ENCODE peak calls at places on chromosomes 7 and 10, in nine cellular contexts. G is cardiac fibroblast, E is A673, J is BJ, Z is prostate gland, B is sigmoid colon, A is neural progenitor cell, U is left lung, P is dorsolateral prefrontal cortex. H is an unnamed sample.
A peak's percentile ranks its signal among the peaks of the same experiment; 100 is the strongest.

GRCh38 chr7:38425509-38425908 is 152.1 kb upstream of the TARP start:
- DNase-seq in E (no peak), U (no peak), Z (no peak), A (no peak), B (no peak), J (no peak), P (no peak), G (no peak), H (no peak)

GRCh38 chr10:67802767-67803538 is 35.0 kb downstream of the DNAJC12 start:
- DNase-seq in G (no peak), E (no peak), U (no peak), Z (no peak), A (no peak), J (no peak), P (no peak), B (no peak), H (no peak)

GRCh38 chr10:13845897-13846296 is 259.1 kb downstream of the PRPF18 start:
- DNase-seq in A (no peak), U (no peak), Z (no peak), J (no peak), G (no peak), P (no peak), E (no peak), B (no peak), H (no peak)

GRCh38 chr7:29274156-29275017 is 79.8 kb downstream of the CHN2 start:
- DNase-seq in P (peak; percentile 47), J (no peak), U (no peak), Z (no peak), A (no peak), G (peak; percentile 71), B (no peak), E (peak; percentile 85), H (no peak)

GRCh38 chr7:88127637-88128290 is 92.1 kb downstream of the SRI start:
- DNase-seq in U (no peak), G (no peak), B (no peak), P (no peak), J (no peak), Z (no peak), A (no peak), E (peak; percentile 42), H (no peak)

GRCh38 chr7:127799535-127800305 is 147.7 kb downstream of the SND1 start:
- DNase-seq in J (no peak), A (no peak), P (no peak), Z (no peak), E (no peak), U (no peak), B (no peak), G (no peak), H (no peak)

GRCh38 chr10:110392121-110392859 is 87.6 kb upstream of the SMNDC1 start:
- DNase-seq in E (no peak), U (no peak), Z (no peak), J (no peak), B (no peak), P (no peak), G (no peak), A (no peak), H (no peak)

GRCh38 chr7:139109188-139109982 is at the start of gene ZC3HAV1:
- DNase-seq in E (peak; percentile 86), G (peak; percentile 94), B (peak; percentile 96), P (peak; percentile 70), U (peak; percentile 98), A (peak; percentile 79), Z (peak; percentile 87), J (peak; percentile 41), H (peak; percentile 88)

GRCh38 chr7:74623135-74623534 is 34.4 kb upstream of the GTF2I start:
- DNase-seq in E (no peak), G (no peak), Z (no peak), A (no peak), U (no peak), B (no peak), P (no peak), J (no peak), H (no peak)

GRCh38 chr7:74622228-74622749 is 35.2 kb upstream of the GTF2I start:
- DNase-seq in B (no peak), P (no peak), Z (no peak), G (no peak), U (no peak), A (no peak), J (no peak), E (no peak), H (no peak)

GRCh38 chr7:74633451-74633921 is 24.0 kb upstream of the GTF2I start:
- DNase-seq in U (no peak), G (no peak), Z (no peak), P (no peak), J (no peak), B (no peak), E (no peak), A (no peak), H (no peak)

GRCh38 chr7:74625446-74625845 is 32.1 kb upstream of the GTF2I start:
- DNase-seq in A (no peak), Z (no peak), B (no peak), G (peak; percentile 81), P (no peak), E (peak; percentile 30), U (no peak), J (peak; percentile 17), H (no peak)

DNA sequence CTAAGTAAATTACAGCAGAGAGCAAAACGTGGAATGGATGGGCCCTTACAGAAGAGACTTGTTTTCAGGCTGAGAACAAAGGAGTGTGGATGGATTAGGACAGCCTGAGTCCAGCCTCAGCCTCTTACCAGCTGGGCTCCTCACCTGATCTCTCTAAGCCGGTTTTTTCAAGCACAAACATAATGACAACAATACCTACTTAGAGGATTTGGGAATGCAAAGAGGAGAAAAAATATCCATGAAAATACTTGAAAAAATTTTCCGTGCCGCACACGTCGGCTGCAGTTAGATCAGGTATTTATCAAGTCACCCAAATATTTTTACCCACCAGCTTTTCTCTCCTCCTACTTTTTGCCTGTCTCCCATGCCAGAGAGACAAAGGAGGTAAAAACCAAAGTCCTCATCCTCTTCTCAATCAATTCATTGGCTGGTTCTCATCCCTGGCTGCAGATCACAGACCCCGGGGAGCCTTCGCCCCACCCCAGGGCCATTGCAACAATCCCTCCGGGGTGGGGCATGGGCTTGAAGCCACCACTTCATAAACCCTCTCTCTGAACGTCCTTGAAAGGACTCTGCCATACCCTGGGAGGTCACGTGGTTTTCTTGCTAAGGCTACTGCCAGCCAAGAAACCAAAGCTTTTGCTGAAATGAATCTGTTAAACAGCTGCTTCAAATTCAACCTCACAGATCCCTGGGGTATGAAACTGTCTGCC is 29.7 kb upstream of the GTF2I start:
- DNase-seq in J (no peak), B (peak; percentile 74), A (peak; percentile 91), U (no peak), E (peak; percentile 71), Z (peak; percentile 46), P (no peak), G (peak; percentile 75), H (no peak)
- H3K4me3 ChIP-seq in J (no peak overlapping the region), B (peak overlapping the region; percentile 5), A (peak overlapping the region; percentile 18), U (no peak overlapping the region), E (no peak overlapping the region), Z (no peak overlapping the region), P (peak overlapping the region; percentile 31), G (no peak overlapping the region), H (no peak overlapping the region)

GRCh38 chr7:48876087-48876486 is 48.3 kb upstream of the CDC14C start:
- DNase-seq in Z (no peak), G (no peak), P (no peak), U (no peak), B (no peak), A (no peak), J (no peak), E (no peak), H (no peak)

GRCh38 chr7:48872548-48872947 is 51.8 kb upstream of the CDC14C start:
- DNase-seq in U (no peak), B (no peak), P (no peak), J (no peak), E (no peak), Z (no peak), G (no peak), A (no peak), H (no peak)

GRCh38 chr7:48875300-48875916 is 48.9 kb upstream of the CDC14C start:
- DNase-seq in E (peak; percentile 19), J (no peak), A (peak; percentile 84), G (no peak), U (peak; percentile 74), Z (peak; percentile 10), P (peak; percentile 59), B (no peak), H (peak; percentile 59)
- TF ChIP-seq CTCF in E (peak; percentile 41), J (no peak), A (peak; percentile 79), G (peak; percentile 32), U (peak; percentile 34), Z (no peak), P (peak; percentile 50), B (no peak), H (peak; percentile 84)

DNA sequence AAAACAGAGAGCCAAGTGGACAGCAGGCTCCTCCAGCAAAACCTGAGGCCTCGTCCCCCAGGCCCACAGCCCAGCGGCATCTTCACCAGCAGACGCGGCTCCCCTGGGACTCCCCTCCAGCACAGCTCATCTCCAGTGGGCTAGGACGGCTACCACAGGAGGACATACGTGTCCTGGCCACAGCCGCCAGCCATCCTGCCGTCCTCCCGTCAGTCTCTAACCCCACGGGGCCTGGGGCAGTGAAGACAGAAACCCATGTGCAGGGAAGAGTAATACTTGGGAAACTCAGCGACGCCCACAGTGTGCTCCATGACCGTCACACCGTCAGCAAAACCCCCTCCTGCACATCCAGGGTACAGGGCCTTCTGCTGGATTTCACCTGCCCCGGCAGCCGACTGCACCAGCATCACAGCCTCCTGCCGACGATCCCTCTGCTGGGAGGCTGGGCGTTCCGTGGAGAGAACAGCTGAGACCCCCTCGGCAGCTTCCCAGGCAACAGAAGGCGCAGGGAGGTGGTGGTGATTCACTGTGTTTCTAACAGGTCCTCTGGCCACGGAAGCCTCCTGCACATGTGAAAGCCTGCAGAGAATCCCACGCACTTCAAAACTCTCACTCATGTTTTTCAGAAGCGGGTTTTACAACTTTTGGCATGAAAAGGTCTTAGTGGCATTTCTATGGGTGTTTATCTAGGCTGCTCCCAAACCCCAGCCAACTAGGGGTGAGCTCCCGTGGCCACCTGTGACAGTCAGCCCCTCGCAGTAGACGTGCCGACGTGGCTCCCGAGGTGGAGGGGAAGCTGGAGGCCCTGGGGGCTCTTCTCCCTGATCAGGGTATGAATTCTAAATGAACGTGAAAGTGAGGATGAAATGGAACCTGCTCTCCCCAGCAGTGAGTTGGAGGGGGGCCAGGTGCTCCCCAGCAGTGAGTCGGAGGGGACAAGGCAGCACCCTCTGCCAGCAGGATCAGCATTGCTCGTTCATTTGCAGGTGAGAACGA is 513.5 kb downstream of the PTPRN2 start:
- DNase-seq in G (no peak), B (peak; percentile 53), U (peak; percentile 75), E (no peak), A (no peak), Z (no peak), P (peak; percentile 67), J (no peak), H (no peak)
- H3K4me3 ChIP-seq in G (no peak overlapping the region), B (no peak overlapping the region), U (no peak overlapping the region), E (no peak overlapping the region), A (no peak overlapping the region), Z (no peak overlapping the region), P (no peak overlapping the region), J (no peak overlapping the region), H (no peak overlapping the region)

GRCh38 chr10:77448226-77448625 is 189.4 kb downstream of the KCNMA1 start:
- DNase-seq in J (no peak), Z (no peak), E (no peak), U (no peak), A (no peak), G (no peak), B (no peak), P (no peak), H (no peak)

GRCh38 chr10:77446700-77447099 is 190.9 kb downstream of the KCNMA1 start:
- DNase-seq in P (no peak), E (no peak), Z (no peak), J (no peak), A (no peak), U (no peak), G (no peak), B (no peak), H (no peak)

GRCh38 chr10:77442790-77443189 is 194.8 kb downstream of the KCNMA1 start:
- DNase-seq in P (no peak), U (no peak), Z (no peak), B (no peak), G (no peak), E (no peak), J (no peak), A (no peak), H (no peak)

GRCh38 chr10:77444041-77444440 is 193.6 kb downstream of the KCNMA1 start:
- DNase-seq in U (no peak), P (no peak), A (no peak), B (no peak), Z (no peak), J (no peak), G (no peak), E (no peak), H (no peak)

GRCh38 chr10:77445562-77445961 is 192.0 kb downstream of the KCNMA1 start:
- DNase-seq in A (no peak), E (no peak), P (no peak), G (no peak), U (no peak), J (no peak), B (no peak), Z (no peak), H (no peak)
- TF ChIP-seq CTCF in A (no peak), E (no peak), P (no peak), G (no peak), U (no peak), J (no peak), B (no peak), Z (no peak), H (no peak)